ENCODE peak calls at places on chromosomes 7 and 10, in seven cellular contexts. M is heart left ventricle, Z is psoas muscle, U is AG04449, G is lower leg skin, E is GM06990, N is Caco-2. D is an unnamed sample.

GRCh38 chr10:42958142-42958868 is 118.6 kb upstream of the RET start:
- DNase-seq in M (no peak), Z (no peak), U (no peak), G (peak), E (no peak), N (no peak), D (no peak)

GRCh38 chr10:76558586-76558985 is 1079.0 kb downstream of the KCNMA1 start:
- DNase-seq in M (no peak), Z (no peak), U (no peak), G (no peak), E (no peak), N (no peak), D (no peak)

GRCh38 chr7:85230623-85231022 is 43.8 kb upstream of the SEMA3D start:
- DNase-seq in M (no peak), Z (no peak), U (no peak), G (no peak), E (no peak), N (no peak), D (no peak)

GRCh38 chr10:33132626-33133025 is 174.6 kb upstream of the ITGB1 start:
- DNase-seq in M (no peak), Z (no peak), U (no peak), G (no peak), E (no peak), N (peak), D (no peak)

GRCh38 chr10:103781329-103782061 is 73.9 kb downstream of the SH3PXD2A start:
- DNase-seq in M (no peak), Z (peak), U (peak), G (no peak), E (no peak), N (peak), D (no peak)

GRCh38 chr7:94602181-94602580 is 53.8 kb downstream of the SGCE start:
- DNase-seq in M (no peak), Z (no peak), U (no peak), G (no peak), E (no peak), N (no peak), D (no peak)

GRCh38 chr7:45601094-45601493 is 26.9 kb downstream of the ADCY1 start:
- DNase-seq in M (no peak), Z (no peak), U (no peak), G (no peak), E (no peak), N (no peak), D (no peak)

GRCh38 chr7:70016044-70016770 is 417.9 kb downstream of the AUTS2 start:
- DNase-seq in M (no peak), Z (no peak), U (peak), G (no peak), E (no peak), N (peak), D (no peak)

GRCh38 chr10:104273899-104274575 is 5.1 kb downstream of the GSTO2 start:
- DNase-seq in M (no peak), Z (no peak), U (no peak), G (no peak), E (no peak), N (no peak), D (no peak)

GRCh38 chr10:31146496-31147219 is 115.0 kb upstream of the ZNF438 start:
- DNase-seq in M (peak), Z (peak), U (no peak), G (no peak), E (no peak), N (no peak), D (no peak)

GRCh38 chr7:6228363-6228762 is 44.1 kb downstream of the CYTH3 start:
- DNase-seq in M (peak), Z (no peak), U (no peak), G (no peak), E (no peak), N (no peak), D (no peak)

GRCh38 chr10:36473122-36473521 is 652.3 kb upstream of the ANKRD30A start:
- DNase-seq in M (no peak), Z (no peak), U (no peak), G (no peak), E (no peak), N (no peak), D (no peak)

GRCh38 chr10:104330168-104331117 is 7.8 kb downstream of the ITPRIP start:
- DNase-seq in M (no peak), Z (peak), U (peak), G (peak), E (no peak), N (no peak), D (no peak)

GRCh38 chr10:78727728-78728127 is 341.0 kb upstream of the ZMIZ1 start:
- DNase-seq in M (peak), Z (no peak), U (no peak), G (peak), E (no peak), N (no peak), D (no peak)

GRCh38 chr7:45625067-45625466 is 50.9 kb downstream of the ADCY1 start:
- DNase-seq in M (no peak), Z (no peak), U (no peak), G (no peak), E (no peak), N (no peak), D (no peak)

GRCh38 chr7:45221896-45222604 is 64.5 kb downstream of the RAMP3 start:
- DNase-seq in M (no peak), Z (no peak), U (no peak), G (no peak), E (no peak), N (no peak), D (no peak)

GRCh38 chr7:42091461-42092229 is 145.4 kb downstream of the GLI3 start:
- DNase-seq in M (no peak), Z (no peak), U (no peak), G (no peak), E (no peak), N (peak), D (no peak)

GRCh38 chr7:139875821-139876241 is 46.8 kb downstream of the TBXAS1 start:
- DNase-seq in M (no peak), Z (no peak), U (no peak), G (peak), E (no peak), N (no peak), D (no peak)

GRCh38 chr10:25047902-25048301 is 31.5 kb downstream of the THNSL1 start:
- DNase-seq in M (peak), Z (no peak), U (no peak), G (no peak), E (no peak), N (no peak), D (no peak)

GRCh38 chr10:15369642-15370211 is 1.4 kb downstream of the FAM171A1 start:
- DNase-seq in M (no peak), Z (no peak), U (no peak), G (peak), E (peak), N (no peak), D (peak)

GRCh38 chr7:38831262-38831661 is 77.7 kb downstream of the VPS41 start:
- DNase-seq in M (no peak), Z (no peak), U (no peak), G (no peak), E (no peak), N (no peak), D (no peak)

GRCh38 chr10:113273877-113274829 is 278.7 kb upstream of the HABP2 start:
- DNase-seq in M (peak), Z (peak), U (no peak), G (no peak), E (no peak), N (no peak), D (no peak)

GRCh38 chr7:41630741-41631140 is 72.1 kb downstream of the INHBA start:
- DNase-seq in M (no peak), Z (no peak), U (no peak), G (no peak), E (peak), N (no peak), D (peak)

GRCh38 chr10:14448197-14448763 is 117.6 kb upstream of the FRMD4A start:
- DNase-seq in M (no peak), Z (no peak), U (no peak), G (no peak), E (no peak), N (no peak), D (no peak)

GRCh38 chr7:124459101-124460052 is 306.2 kb downstream of the GPR37 start:
- DNase-seq in M (no peak), Z (no peak), U (peak), G (no peak), E (no peak), N (no peak), D (no peak)

GRCh38 chr7:131581241-131582157 is 25.1 kb upstream of the PODXL start:
- DNase-seq in M (peak), Z (peak), U (no peak), G (peak), E (no peak), N (no peak), D (no peak)
- TF ChIP-seq CTCF in M (peak), Z (peak), U (no peak), G (no peak), E (no peak), N (no peak), D (no peak)

DNA sequence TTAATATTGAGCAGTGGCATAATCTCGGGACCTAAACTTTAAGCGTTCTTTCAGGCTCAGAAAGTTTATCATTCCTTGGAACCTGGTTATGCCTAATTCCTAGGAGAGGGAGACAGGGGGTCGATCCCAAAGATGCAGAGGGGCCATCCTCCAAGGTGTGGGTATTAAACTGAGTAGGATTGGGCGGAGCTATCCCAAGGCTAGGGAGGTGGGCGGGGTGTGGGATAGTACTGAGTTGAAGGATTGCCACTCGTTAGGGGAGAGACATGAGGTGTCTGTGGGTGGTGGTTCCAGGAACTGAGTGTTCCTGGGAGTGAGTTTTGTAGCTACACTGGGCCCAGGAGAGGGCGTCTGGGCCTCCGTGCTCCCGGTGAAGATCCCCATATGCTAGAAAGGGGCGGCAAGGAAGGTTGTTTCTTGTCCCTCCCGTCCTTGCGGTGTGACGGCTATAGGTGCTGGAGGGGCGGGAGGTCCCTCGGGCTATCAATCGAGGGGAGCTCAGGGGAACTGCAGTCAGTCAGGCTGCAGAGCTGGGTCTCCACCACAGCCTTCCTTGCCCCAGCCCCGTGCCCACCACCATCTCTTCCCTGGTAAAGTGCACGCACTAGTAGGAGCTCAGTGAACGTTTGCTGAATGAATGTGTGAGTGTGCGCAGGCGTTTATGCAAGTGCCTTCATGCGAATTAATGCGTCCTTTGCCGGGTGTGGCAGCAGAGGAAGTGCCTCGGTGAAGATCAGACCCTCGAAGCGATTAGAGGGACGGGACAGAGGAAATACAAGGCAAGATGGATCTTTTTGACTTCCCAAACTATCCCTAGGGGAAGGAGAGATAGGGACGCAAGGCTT is 3.0 kb upstream of the HMX2 start:
- DNase-seq in M (no peak), Z (no peak), U (no peak), G (no peak), E (no peak), N (no peak), D (peak)
- TF ChIP-seq CTCF in M (no peak), Z (no peak), U (no peak), G (no peak), E (peak), N (no peak), D (peak)

GRCh38 chr10:69961168-69961863 is 91.3 kb upstream of the MACROH2A2 start:
- DNase-seq in M (no peak), Z (no peak), U (no peak), G (peak), E (no peak), N (peak), D (no peak)
- TF ChIP-seq CTCF in M (no peak), Z (peak), U (peak), G (no peak), E (peak), N (peak), D (peak)

GRCh38 chr10:34956756-34957155 is 133.4 kb downstream of the CUL2 start:
- DNase-seq in M (no peak), Z (no peak), U (no peak), G (no peak), E (no peak), N (no peak), D (no peak)
- TF ChIP-seq CTCF in M (no peak), Z (no peak), U (no peak), G (no peak), E (no peak), N (no peak), D (no peak)

DNA sequence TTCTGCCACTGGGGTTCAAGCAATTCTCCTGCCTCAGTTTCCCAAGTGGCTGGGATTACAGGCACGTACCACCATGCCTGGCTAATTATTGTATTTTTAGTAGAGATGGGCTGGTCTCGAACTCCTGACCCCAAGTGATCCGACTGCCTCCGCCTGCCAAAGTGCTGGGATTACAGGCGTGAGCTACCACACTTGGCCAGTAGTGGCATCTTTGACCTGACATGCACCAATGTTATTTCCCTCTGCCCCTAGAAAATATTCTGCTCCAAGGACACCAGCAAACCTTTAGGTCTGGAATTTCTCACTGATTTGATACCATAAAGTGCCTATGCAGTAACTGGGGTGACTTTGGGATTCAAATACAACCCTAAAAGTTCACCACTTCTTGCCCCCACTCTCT is 179.4 kb downstream of the ARID5B start:
- DNase-seq in M (no peak), Z (no peak), U (no peak), G (no peak), E (no peak), N (no peak), D (no peak)
- TF ChIP-seq CTCF in M (no peak), Z (no peak), U (no peak), G (no peak), E (no peak), N (peak), D (no peak)

GRCh38 chr7:151869968-151870918 is 6.7 kb downstream of the PRKAG2 start:
- DNase-seq in M (no peak), Z (no peak), U (no peak), G (no peak), E (no peak), N (no peak), D (no peak)

GRCh38 chr7:151873402-151873965 is 3.4 kb downstream of the PRKAG2 start:
- DNase-seq in M (peak), Z (peak), U (no peak), G (no peak), E (no peak), N (no peak), D (no peak)

GRCh38 chr7:151872531-151873401 is 4.1 kb downstream of the PRKAG2 start:
- DNase-seq in M (no peak), Z (peak), U (no peak), G (no peak), E (no peak), N (no peak), D (no peak)

GRCh38 chr7:151871189-151871735 is 5.7 kb downstream of the PRKAG2 start:
- DNase-seq in M (no peak), Z (no peak), U (no peak), G (no peak), E (no peak), N (no peak), D (no peak)

DNA sequence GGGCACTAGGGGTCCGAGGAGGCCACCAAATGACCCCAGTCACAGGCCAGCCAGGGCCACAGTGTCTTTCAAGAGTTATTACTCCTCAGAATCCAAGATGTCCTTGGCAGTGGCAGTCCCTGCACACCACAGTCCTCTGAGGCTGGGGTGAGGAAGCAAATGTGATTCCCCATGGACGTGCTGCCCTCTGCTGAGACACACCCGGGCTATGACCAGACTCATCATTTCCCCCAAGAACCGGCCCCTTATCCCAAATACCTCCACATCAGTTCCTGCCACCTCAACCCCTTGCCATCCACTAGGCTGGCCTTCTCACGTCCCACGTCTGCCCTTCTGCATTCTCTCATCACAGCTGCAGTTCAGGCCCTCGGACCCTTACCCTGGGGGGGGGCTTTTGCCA is 5.0 kb downstream of the PRKAG2 start:
- DNase-seq in M (no peak), Z (peak), U (no peak), G (no peak), E (no peak), N (no peak), D (no peak)
- TF ChIP-seq CTCF in M (no peak), Z (no peak), U (no peak), G (no peak), E (no peak), N (no peak), D (no peak)

DNA sequence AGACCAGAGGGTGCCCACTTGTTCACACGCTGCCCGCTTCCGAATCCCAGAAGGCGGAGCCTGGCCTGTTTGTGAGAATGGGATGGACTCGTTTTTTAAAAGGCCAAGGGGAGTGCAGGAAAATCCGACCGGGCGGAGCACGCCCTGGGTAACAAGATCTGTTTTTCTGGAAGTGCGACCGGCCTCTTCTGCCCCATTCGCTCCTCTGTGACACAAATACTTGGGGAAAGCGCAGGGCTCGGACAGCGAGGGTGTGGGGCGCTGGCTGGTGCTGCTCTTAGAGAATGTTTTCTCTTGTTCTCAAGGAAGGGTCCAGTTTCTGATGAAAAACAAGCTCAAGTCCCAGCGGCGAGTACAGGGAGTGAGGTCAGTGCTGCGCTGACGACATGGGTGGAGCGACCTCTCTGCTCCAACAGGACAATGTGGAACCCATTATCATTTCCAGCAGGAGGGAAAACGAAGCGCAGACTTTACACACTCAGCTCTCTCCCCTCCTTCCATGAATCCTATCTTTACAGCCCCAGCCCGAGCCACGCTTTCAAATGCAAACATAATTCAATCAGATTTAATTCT is 1.3 kb downstream of the RADIL start:
- DNase-seq in M (peak), Z (peak), U (no peak), G (peak), E (no peak), N (no peak), D (no peak)
- TF ChIP-seq CTCF in M (no peak), Z (no peak), U (no peak), G (no peak), E (no peak), N (no peak), D (no peak)

DNA sequence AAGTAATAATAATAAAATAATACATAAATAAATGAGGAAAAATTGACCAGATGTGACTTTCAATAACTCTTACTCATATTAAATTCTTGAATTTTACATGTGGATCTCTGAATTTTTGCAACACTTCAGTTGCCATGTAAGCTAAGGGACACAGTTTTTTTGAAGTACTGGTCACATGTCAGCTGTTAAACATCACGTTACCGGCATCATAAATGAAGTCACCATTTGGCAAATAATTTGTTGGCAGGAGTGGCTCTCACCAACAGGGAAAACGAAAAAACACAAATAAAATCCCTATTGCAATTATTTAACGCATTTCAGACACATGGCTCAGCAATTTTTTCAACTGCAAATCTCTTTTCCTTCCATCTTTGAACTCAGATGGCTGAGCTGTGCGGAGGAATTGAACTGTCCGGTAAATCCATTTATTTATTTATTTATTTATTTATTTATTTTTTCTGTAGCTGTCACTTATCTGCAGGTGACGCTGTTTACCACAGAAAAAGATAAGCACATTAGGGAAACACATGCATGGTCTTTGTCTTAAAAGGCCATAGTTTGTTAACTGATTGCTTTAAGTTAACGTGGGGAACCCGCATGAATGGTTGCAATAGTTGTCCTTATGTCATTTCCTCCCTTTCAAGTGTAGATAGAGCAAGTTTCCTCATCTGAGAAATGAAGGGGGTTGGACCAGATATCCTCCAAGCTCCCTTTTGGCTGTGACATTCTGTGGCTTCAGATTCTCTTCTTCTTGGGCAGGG is 64.7 kb upstream of the JAZF1 start:
- DNase-seq in M (no peak), Z (no peak), U (no peak), G (no peak), E (no peak), N (no peak), D (no peak)
- TF ChIP-seq CTCF in M (no peak), Z (no peak), U (no peak), G (no peak), E (no peak), N (no peak), D (no peak)